ENCODE peak calls at places on chromosomes 16 and 17, in six cellular contexts. P, Q, L, D, T and F are unnamed samples. For H3K4me1, the result is how much of the 10 kb centered on the place peaks cover.

GRCh38 chr16:49601541-49601940 is 227.9 kb downstream of the C16orf78 start:
- DNase-seq in Q (no peak), T (no peak), L (no peak), P (no peak), D (no peak), F (no peak)

GRCh38 chr16:12584488-12585233 is 219.0 kb downstream of the CPPED1 start:
- DNase-seq in T (no peak), D (no peak), L (no peak), P (no peak), Q (no peak), F (no peak)

GRCh38 chr16:57734308-57734924 is 1.2 kb upstream of the KATNB1 start:
- DNase-seq in D (no peak), T (no peak), P (no peak), L (no peak), Q (no peak), F (no peak)

GRCh38 chr17:21357696-21358095 is 18.5 kb upstream of the KCNJ12 start:
- DNase-seq in Q (no peak), L (no peak), T (no peak), D (no peak), P (no peak), F (no peak)

GRCh38 chr17:7313028-7313889 is 1.9 kb downstream of the GPS2 start:
- DNase-seq in L (no peak), P (peak), D (no peak), Q (no peak), T (no peak), F (no peak)

GRCh38 chr16:1078579-1079021 is 6.1 kb downstream of the SSTR5 start:
- DNase-seq in T (peak), D (peak), P (peak), Q (peak), L (no peak), F (no peak)

GRCh38 chr17:38691154-38691553 is 13.9 kb upstream of the MLLT6 start:
- DNase-seq in L (no peak), P (no peak), T (no peak), D (no peak), Q (no peak), F (no peak)

GRCh38 chr16:55655709-55656694 is at the start of gene SLC6A2:
- DNase-seq in L (peak), T (no peak), D (no peak), P (peak), Q (peak), F (peak)

GRCh38 chr17:57943645-57944044 is 11.6 kb downstream of the CUEDC1 start:
- DNase-seq in Q (no peak), T (no peak), P (no peak), L (no peak), D (no peak), F (no peak)

GRCh38 chr16:18050777-18051176 is 285.8 kb downstream of the NPIPA8 start:
- DNase-seq in T (no peak), L (no peak), Q (no peak), D (no peak), P (no peak), F (no peak)
- H3K4me1 ChIP-seq in T (under half), L (under half), Q (under half), D (under half), P (under half), F (under half)

DNA sequence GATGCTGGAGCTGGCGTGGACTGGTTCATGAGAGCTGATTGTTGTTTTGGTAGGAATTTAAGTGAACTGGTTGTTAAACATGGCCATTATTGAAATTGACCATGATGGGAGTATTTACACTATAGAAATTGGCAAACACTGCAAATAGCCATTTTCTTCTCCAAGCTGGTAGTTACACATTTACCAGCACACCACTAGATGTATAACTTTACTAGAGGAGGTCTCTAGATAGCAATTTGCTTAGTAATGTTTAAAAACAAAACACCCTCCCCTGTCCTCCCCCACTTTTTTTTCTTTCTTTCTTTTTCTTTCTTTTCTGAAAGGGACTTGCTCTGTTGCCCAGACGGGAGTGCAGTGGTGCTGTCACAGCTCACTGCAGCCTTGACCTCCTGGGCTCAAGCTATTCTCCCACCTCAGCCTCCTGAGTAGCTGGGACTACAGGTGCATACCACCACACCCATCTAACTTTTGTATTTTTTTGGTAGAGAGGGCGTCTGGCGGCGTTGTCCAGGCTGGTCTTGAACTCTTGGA is 24.1 kb downstream of the IGSF6 start:
- DNase-seq in D (no peak), P (no peak), T (no peak), Q (no peak), L (no peak), F (no peak)
- H3K4me3 ChIP-seq in D (no peak), P (no peak), T (no peak), Q (no peak), L (no peak), F (no peak)

GRCh38 chr17:19363114-19363438 is 553 bp upstream of the B9D1 start:
- DNase-seq in T (no peak), Q (no peak), D (no peak), L (no peak), P (no peak), F (no peak)
- TF ChIP-seq CTCF in T (peak), Q (no peak), D (no peak), L (peak), P (no peak), F (no peak)

GRCh38 chr17:31309525-31309924 is 4.3 kb downstream of the EVI2B start:
- DNase-seq in P (no peak), D (no peak), L (no peak), Q (no peak), T (no peak), F (no peak)
- H3K4me1 ChIP-seq in P (under half), D (under half), L (under half), Q (under half), T (under half), F (under half)

GRCh38 chr16:4537376-4538066 is 1.1 kb downstream of the CDIP1 start:
- DNase-seq in L (peak), D (no peak), Q (no peak), T (no peak), P (no peak), F (no peak)
- H3K4me3 ChIP-seq in L (peak), D (peak), Q (peak), T (peak), P (peak), F (peak)

DNA sequence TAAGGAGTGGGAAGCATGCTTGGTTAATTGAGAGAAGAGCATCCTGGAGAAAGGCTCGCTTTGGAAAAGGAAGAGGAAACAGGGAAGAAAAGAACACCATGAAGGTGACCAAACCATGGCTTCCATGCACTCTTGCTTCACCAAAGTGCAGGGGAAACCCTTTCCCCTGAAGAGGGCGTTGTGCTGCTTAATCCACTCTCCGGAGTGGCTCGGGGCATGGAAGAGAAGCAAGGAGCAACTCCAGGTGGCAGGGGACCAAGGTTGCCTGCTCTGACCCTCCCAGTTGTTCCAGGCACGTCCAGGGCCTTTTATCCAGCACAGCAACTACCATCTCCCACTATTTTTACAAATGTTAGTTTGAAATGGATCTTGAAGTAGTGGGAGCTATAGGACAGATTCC is 108.1 kb downstream of the STX8 start:
- DNase-seq in T (no peak), D (no peak), Q (no peak), L (no peak), P (no peak), F (no peak)
- TF ChIP-seq CTCF in T (no peak), D (no peak), Q (no peak), L (peak), P (no peak), F (no peak)

GRCh38 chr17:56913000-56913866 is 616 bp downstream of the TRIM25 start:
- DNase-seq in T (no peak), P (no peak), Q (peak), D (no peak), L (no peak), F (no peak)
- H3K4me1 ChIP-seq in T (under half), P (under half), Q (under half), D (under half), L (half or more), F (under half)

DNA sequence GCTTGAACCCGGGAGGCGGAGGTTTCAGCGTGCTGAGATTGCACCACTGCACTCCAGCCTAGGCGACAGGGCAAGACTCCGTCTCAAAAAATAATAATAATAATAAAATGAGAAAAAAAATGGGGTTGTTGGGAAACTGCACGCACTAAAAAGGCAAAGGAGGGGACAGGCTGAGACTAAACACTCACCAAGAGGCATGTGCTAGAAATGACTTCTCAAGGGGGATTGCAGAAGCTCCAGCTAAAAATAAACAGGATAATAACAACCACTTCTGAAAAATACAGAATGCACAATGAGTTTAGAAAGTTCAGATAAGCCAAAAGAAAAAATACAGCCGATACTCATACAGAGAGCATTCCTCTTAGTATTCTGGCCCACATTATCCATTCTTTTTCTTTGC is 15.1 kb upstream of the TIMP2 start:
- DNase-seq in L (no peak), D (no peak), P (no peak), Q (no peak), T (no peak), F (no peak)
- H3K4me3 ChIP-seq in L (no peak), D (no peak), P (no peak), Q (no peak), T (no peak), F (no peak)